ENCODE peak calls at places on chromosomes 16 and 17, in five cellular contexts. W is MM.1S, S is astrocyte of the spinal cord, Y is kidney, R is hepatocyte. M is an unnamed sample.
A peak's percentile ranks its signal among the peaks of the same experiment; 100 is the strongest.

GRCh38 chr17:74219576-74220133 is 6.3 kb downstream of the TTYH2 start:
- DNase-seq in W (no peak), S (no peak), R (no peak), Y (no peak), M (no peak)

GRCh38 chr17:58741121-58741625 is 14.5 kb upstream of the PPM1E start:
- DNase-seq in Y (no peak), W (no peak), R (peak; percentile 51), S (no peak), M (no peak)

GRCh38 chr17:3729881-3730280 is 6.2 kb downstream of the HASPIN start:
- DNase-seq in S (no peak), Y (no peak), R (no peak), W (no peak), M (no peak)

GRCh38 chr16:79194291-79194690 is 406.2 kb downstream of the MAF start:
- DNase-seq in Y (no peak), R (no peak), W (no peak), S (no peak), M (no peak)

GRCh38 chr16:27254262-27254811 is 14.2 kb downstream of the NSMCE1 start:
- DNase-seq in S (no peak), R (no peak), W (peak; percentile 70), Y (no peak), M (peak; percentile 62)

GRCh38 chr17:80034977-80035686 is 540 bp downstream of the TBC1D16 start:
- DNase-seq in R (peak; percentile 47), Y (no peak), W (no peak), S (peak; percentile 49), M (peak; percentile 66)

GRCh38 chr16:5062790-5063765 is 2.7 kb downstream of the C16orf89 start:
- DNase-seq in W (no peak), R (no peak), S (no peak), Y (no peak), M (no peak)

GRCh38 chr17:45035848-45036247 is 15.6 kb downstream of the DCAKD start:
- DNase-seq in Y (no peak), S (no peak), W (no peak), R (no peak), M (no peak)

GRCh38 chr17:3961564-3962047 is 2.6 kb downstream of the ATP2A3 start:
- DNase-seq in Y (peak; percentile 73), R (no peak), S (no peak), W (peak; percentile 98), M (peak; percentile 65)

GRCh38 chr17:13996758-13997157 is 72.5 kb upstream of the COX10 start:
- DNase-seq in S (no peak), R (no peak), Y (no peak), W (no peak), M (no peak)

GRCh38 chr16:73396556-73396955 is 348.6 kb upstream of the ZFHX3 start:
- DNase-seq in W (no peak), R (no peak), Y (no peak), S (no peak), M (no peak)

GRCh38 chr17:49742256-49742655 is 21.7 kb downstream of the FAM117A start:
- DNase-seq in S (no peak), R (no peak), W (peak; percentile 54), Y (no peak), M (no peak)

GRCh38 chr17:40360091-40360490 is 4.4 kb downstream of the GJD3 start:
- DNase-seq in S (no peak), Y (peak; percentile 68), W (no peak), R (no peak), M (no peak)

GRCh38 chr16:28090646-28091377 is 27.3 kb upstream of the GSG1L start:
- DNase-seq in Y (peak; percentile 54), S (peak; percentile 43), W (no peak), R (no peak), M (no peak)

GRCh38 chr16:77406680-77407079 is 28.2 kb downstream of the ADAMTS18 start:
- DNase-seq in S (peak; percentile 18), W (no peak), Y (no peak), R (no peak), M (no peak)
- TF ChIP-seq CTCF in S (peak; percentile 49), W (peak; percentile 14), Y (no peak), R (peak; percentile 9), M (no peak)

DNA sequence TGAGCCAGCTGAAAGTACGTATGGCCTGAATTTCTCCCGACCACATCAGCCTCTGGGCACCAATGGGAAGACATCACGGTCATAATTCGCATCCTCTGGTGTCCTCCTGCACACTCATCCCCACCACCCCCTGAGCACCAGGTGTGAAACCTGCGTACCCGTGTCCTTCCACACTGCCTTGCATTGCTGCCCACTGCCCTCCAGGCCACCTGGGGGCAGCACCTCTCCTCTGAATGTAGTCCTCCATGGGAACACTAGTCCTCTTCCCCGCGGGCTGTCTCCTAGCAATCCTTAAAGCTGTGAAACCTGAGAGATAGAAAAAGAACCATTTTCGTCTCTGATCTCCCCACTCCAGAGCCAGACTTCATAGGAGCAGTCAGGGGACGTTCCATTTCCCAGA is 125.5 kb downstream of the ZNF18 start:
- DNase-seq in Y (no peak), S (no peak), R (no peak), W (no peak), M (no peak)
- TF ChIP-seq CTCF in Y (no peak), S (no peak), R (no peak), W (no peak), M (no peak)

DNA sequence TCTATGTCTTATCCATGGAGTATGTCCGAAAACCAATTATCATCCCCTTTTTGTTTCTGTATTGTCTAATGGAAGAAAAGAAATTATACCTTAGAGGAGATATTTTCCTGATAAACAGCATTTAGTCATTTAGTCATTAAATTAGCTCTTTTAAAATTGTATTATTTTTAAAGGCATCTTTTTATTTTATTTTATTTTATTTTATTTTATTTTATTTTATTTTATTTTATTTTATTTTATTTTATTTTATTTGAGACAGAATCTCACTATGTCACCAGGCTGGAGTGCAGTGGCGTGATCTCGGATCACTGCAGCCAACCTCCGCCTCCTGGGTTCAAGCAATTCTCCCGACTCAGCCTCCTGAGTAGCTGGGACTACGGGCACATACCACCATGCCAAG is 559.1 kb downstream of the CDH13 start:
- DNase-seq in Y (no peak), S (no peak), R (no peak), W (no peak), M (no peak)
- TF ChIP-seq CTCF in Y (no peak), S (no peak), R (no peak), W (no peak), M (no peak)

GRCh38 chr16:30370444-30371247 is at the start of gene TBC1D10B:
- DNase-seq in W (peak; percentile 99), S (peak; percentile 100), R (peak; percentile 99), Y (peak; percentile 98), M (peak; percentile 99)

GRCh38 chr16:30368792-30369090 is 1.6 kb downstream of the TBC1D10B start:
- DNase-seq in R (no peak), Y (no peak), S (no peak), W (no peak), M (no peak)

GRCh38 chr16:30371248-30371816 is 1.0 kb upstream of the TBC1D10B start:
- DNase-seq in W (no peak), Y (no peak), R (no peak), S (no peak), M (no peak)

GRCh38 chr16:30369091-30369937 is 980 bp downstream of the TBC1D10B start:
- DNase-seq in R (peak; percentile 39), S (no peak), W (peak; percentile 26), Y (peak; percentile 88), M (peak; percentile 30)

DNA sequence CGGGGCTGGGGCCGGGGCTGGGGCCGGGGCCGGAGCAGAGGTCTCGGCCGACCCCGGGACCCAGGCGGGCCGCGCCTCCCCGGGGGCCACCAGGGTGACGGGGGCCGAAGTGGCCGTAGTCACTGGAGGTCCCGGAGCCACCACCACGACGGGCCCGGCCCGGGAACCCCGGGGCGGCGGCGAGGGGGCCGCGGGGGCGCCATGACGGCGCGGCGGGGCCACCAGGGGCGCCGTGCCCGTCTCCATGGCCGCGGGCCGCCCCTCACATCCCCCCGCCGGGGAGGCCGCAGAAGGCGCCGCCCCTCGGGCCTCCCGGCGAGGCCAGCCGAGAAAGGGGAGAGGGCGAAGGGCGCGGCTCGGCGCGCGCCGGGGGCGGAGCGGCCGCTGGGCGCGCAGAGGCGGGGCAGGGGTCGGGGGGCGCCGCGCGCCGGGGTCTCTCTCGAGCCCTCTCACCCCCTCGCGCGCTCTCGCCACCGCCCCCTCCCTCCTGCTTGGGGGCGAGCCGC is 303 bp downstream of the TBC1D10B start:
- DNase-seq in S (no peak), W (no peak), R (no peak), Y (no peak), M (no peak)
- TF ChIP-seq CTCF in S (no peak), W (no peak), R (no peak), Y (peak; percentile 9), M (no peak)

GRCh38 chr16:80437707-80438106 is 103.1 kb upstream of the DYNLRB2 start:
- DNase-seq in W (no peak), S (no peak), R (no peak), Y (no peak), M (no peak)
- TF ChIP-seq CTCF in W (no peak), S (no peak), R (no peak), Y (no peak), M (no peak)